ENCODE peak calls at places on chromosomes 2 and 18, in five cellular contexts. One of them, this sample, is unnamed.

GRCh38 chr2:134839649-134840048 is 1.2 kb downstream of the ACMSD start:
- DNase-seq in A549: no peak
- DNase-seq in Panc1: no peak
- DNase-seq in GM23338: no peak
- DNase-seq in HCT116: no peak
- DNase-seq in this sample: no peak

GRCh38 chr2:10465915-10466314 is 17.8 kb upstream of the ODC1 start:
- DNase-seq in A549: no peak
- DNase-seq in Panc1: no peak
- DNase-seq in GM23338: no peak
- DNase-seq in HCT116: no peak
- DNase-seq in this sample: no peak

GRCh38 chr2:62939735-62940491 is 110.7 kb upstream of the OTX1 start:
- DNase-seq in A549: no peak
- DNase-seq in Panc1: no peak
- DNase-seq in GM23338: no peak
- DNase-seq in HCT116: no peak
- DNase-seq in this sample: no peak

GRCh38 chr2:215637658-215638057 is 201.8 kb upstream of the FN1 start:
- DNase-seq in A549: no peak
- DNase-seq in Panc1: no peak
- DNase-seq in GM23338: no peak
- DNase-seq in HCT116: no peak
- DNase-seq in this sample: no peak

GRCh38 chr2:129934044-129934822 is 45.2 kb upstream of the RAB6C start:
- DNase-seq in A549: no peak
- DNase-seq in Panc1: no peak
- DNase-seq in GM23338: peak; percentile 53
- DNase-seq in HCT116: no peak
- DNase-seq in this sample: no peak

GRCh38 chr2:64165696-64166095 is 21.5 kb upstream of the PELI1 start:
- DNase-seq in A549: no peak
- DNase-seq in Panc1: no peak
- DNase-seq in GM23338: no peak
- DNase-seq in HCT116: no peak
- DNase-seq in this sample: no peak

GRCh38 chr2:172039011-172039704 is 39.4 kb downstream of the METAP1D start:
- DNase-seq in A549: no peak
- DNase-seq in Panc1: no peak
- DNase-seq in GM23338: no peak
- DNase-seq in HCT116: no peak
- DNase-seq in this sample: no peak

GRCh38 chr2:38540580-38541290 is 62.0 kb downstream of the HNRNPLL start:
- DNase-seq in A549: no peak
- DNase-seq in Panc1: no peak
- DNase-seq in GM23338: no peak
- DNase-seq in HCT116: no peak
- DNase-seq in this sample: no peak

GRCh38 chr18:58097127-58097906 is 53.3 kb downstream of the NEDD4L start:
- DNase-seq in A549: no peak
- DNase-seq in Panc1: no peak
- DNase-seq in GM23338: no peak
- DNase-seq in HCT116: no peak
- DNase-seq in this sample: no peak

GRCh38 chr2:181972431-181973190 is 13.0 kb upstream of the PPP1R1C start:
- DNase-seq in A549: no peak
- DNase-seq in Panc1: no peak
- DNase-seq in GM23338: no peak
- DNase-seq in HCT116: no peak
- DNase-seq in this sample: no peak

GRCh38 chr2:181984060-181984459 is 1.6 kb upstream of the PPP1R1C start:
- DNase-seq in A549: no peak
- DNase-seq in Panc1: no peak
- DNase-seq in GM23338: no peak
- DNase-seq in HCT116: no peak
- DNase-seq in this sample: no peak

GRCh38 chr2:181977661-181978350 is 7.8 kb upstream of the PPP1R1C start:
- DNase-seq in A549: peak; percentile 10
- DNase-seq in Panc1: no peak
- DNase-seq in GM23338: no peak
- DNase-seq in HCT116: no peak
- DNase-seq in this sample: no peak

GRCh38 chr2:181973379-181973778 is 12.3 kb upstream of the PPP1R1C start:
- DNase-seq in A549: no peak
- DNase-seq in Panc1: no peak
- DNase-seq in GM23338: no peak
- DNase-seq in HCT116: no peak
- DNase-seq in this sample: no peak

DNA sequence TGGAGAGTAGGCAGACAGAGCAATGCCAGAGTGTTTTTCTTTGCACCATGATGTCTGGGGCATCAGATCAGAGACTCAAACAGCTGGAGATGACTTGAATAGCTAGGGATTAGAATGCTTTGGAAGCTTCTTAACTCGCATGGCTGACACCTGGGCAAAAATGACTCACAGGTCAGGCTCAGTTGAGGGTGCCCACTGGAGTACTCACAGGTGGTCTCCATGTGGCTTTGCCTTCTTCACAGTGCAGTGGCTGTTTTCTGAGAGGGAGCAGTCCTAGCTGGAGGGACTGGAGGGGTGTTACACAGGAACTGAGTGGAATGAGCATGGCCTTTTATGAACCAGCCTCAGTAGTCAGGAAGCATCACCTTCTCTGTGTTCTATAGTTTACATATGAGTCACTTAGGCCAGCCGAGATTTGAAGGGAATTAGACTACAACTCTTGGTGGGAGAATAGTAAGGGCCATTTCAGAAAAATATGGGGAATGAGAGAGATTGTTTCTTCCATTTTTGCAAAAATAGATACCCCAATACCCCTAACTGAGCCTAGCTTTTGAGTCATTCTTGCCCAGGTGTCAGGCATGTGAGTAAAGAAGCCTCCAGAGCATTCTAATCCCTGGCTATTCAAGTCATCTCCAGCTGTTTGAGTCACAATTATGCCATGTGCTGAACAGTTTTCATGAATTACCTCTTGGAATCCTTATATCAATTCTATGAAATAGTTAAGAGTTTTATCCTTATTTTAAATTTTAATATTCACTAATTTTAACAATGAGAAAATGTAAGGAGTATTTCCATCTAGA is 7.1 kb upstream of the PPP1R1C start:
- DNase-seq in A549: no peak
- DNase-seq in Panc1: no peak
- DNase-seq in GM23338: no peak
- DNase-seq in HCT116: no peak
- DNase-seq in this sample: no peak
- TF ChIP-seq REST in A549: no peak
- TF ChIP-seq REST in Panc1: no peak
- TF ChIP-seq REST in GM23338: no peak
- TF ChIP-seq REST in HCT116: no peak
- TF ChIP-seq REST in this sample: no peak

DNA sequence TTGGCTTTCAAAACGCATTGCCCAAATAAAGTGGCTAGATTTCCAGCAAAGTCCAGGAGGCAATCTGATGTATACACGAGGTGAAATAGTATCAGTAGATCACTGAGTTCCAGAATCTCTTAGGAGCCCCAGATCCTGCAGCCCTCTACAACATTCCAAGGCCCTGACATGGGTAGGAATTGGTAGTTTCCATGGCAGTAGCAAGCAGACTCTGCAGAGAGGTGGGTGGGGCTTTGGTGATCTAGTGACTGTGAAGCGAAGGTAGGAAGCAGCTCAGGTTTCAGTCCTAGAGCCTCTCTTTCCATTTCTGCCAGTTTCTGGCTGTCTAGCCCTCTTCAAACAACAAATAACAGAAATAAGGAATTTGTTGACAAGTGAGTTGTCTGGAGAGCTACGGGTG is 13.8 kb upstream of the SGPP2 start:
- DNase-seq in A549: no peak
- DNase-seq in Panc1: no peak
- DNase-seq in GM23338: peak; percentile 84
- DNase-seq in HCT116: no peak
- DNase-seq in this sample: no peak
- TF ChIP-seq REST in A549: no peak
- TF ChIP-seq REST in Panc1: no peak
- TF ChIP-seq REST in GM23338: no peak
- TF ChIP-seq REST in HCT116: no peak
- TF ChIP-seq REST in this sample: no peak

GRCh38 chr2:26631401-26631800 is 9.8 kb downstream of the CIB4 start:
- DNase-seq in A549: no peak
- DNase-seq in Panc1: no peak
- DNase-seq in GM23338: no peak
- DNase-seq in HCT116: no peak
- DNase-seq in this sample: no peak
- TF ChIP-seq REST in A549: no peak
- TF ChIP-seq REST in Panc1: no peak
- TF ChIP-seq REST in GM23338: no peak
- TF ChIP-seq REST in HCT116: no peak
- TF ChIP-seq REST in this sample: no peak

GRCh38 chr18:957829-958228 is 53.2 kb downstream of the ADCYAP1 start:
- DNase-seq in A549: no peak
- DNase-seq in Panc1: no peak
- DNase-seq in GM23338: no peak
- DNase-seq in HCT116: no peak
- DNase-seq in this sample: no peak

GRCh38 chr18:963276-963675 is 58.6 kb downstream of the ADCYAP1 start:
- DNase-seq in A549: no peak
- DNase-seq in Panc1: no peak
- DNase-seq in GM23338: no peak
- DNase-seq in HCT116: no peak
- DNase-seq in this sample: no peak

GRCh38 chr18:966095-967036 is 61.7 kb downstream of the ADCYAP1 start:
- DNase-seq in A549: no peak
- DNase-seq in Panc1: no peak
- DNase-seq in GM23338: no peak
- DNase-seq in HCT116: no peak
- DNase-seq in this sample: no peak

GRCh38 chr18:959854-960253 is 55.2 kb downstream of the ADCYAP1 start:
- DNase-seq in A549: no peak
- DNase-seq in Panc1: no peak
- DNase-seq in GM23338: no peak
- DNase-seq in HCT116: no peak
- DNase-seq in this sample: no peak

DNA sequence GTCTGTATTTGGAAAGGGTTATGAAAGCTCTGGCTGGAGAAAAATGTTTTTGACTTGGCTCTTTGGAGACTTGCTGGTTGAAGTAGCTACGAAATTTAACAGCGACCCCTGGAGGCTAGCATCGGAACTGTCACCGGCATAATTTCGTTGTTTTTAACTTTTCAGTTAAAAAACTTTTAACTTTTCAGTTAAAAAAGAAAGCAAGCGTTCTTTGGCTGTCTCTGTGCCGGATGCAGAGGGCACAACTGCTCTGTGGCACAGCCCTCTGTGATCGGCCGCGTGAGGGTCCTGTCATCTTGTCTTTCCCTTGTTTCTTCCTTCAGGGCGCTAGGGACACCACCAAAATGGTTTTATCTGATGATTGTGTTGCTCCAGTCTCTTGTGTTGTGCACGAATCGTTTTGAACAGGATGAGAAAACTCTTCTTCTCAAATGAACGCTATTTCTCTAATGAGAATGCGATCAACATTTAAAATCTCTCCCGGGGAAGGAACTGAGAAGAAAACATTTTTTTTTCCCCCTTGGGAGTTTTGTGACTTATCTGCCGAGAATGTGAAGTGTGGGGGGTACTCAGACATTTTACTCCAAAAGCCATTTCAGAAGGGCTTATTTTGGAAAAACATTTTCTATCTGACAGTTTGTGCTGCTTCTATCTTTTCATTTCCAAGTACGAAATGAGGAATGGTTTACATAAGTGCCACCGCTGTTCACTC is 57.1 kb downstream of the ADCYAP1 start:
- DNase-seq in A549: no peak
- DNase-seq in Panc1: peak; percentile 15
- DNase-seq in GM23338: peak; percentile 75
- DNase-seq in HCT116: peak; percentile 32
- DNase-seq in this sample: peak; percentile 11
- TF ChIP-seq REST in A549: no peak
- TF ChIP-seq REST in Panc1: no peak
- TF ChIP-seq REST in GM23338: no peak
- TF ChIP-seq REST in HCT116: no peak
- TF ChIP-seq REST in this sample: no peak

DNA sequence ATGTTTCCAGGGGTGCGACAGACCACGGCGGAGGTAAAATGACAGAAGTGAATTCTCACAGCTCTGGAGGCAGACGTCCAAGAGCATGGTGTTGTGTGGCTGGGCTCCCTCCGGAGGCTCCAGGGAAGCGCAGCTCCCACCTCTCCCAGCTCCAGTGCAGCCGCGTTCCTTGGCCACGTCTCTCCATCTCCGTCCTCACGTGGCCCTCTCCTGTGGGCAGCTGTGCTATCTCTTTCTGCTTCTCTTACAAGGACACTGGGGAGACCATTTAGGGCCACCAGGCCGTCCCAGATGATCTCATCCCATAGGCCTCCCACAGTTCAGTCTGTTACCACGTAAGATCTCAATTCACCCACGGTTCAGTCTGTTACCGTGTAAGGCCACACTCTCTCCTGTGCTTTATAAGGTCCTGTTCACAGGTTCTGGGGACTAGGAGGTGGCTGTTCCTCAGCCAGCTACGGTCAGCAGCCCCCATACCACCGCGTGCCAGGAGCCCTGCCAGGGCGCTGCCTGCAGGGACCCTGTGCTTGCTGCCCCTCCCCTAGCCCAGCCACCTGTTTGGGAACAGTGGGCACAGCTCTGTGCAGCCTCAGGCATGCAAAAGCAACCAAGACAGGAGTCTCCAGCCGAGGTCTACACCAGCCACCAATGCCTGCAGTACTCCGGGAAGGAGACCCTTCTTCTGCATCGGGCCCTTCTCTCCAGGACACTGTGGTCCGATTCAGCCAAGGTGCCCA is 2.9 kb upstream of the MAB21L4 start:
- DNase-seq in A549: no peak
- DNase-seq in Panc1: no peak
- DNase-seq in GM23338: no peak
- DNase-seq in HCT116: no peak
- DNase-seq in this sample: no peak
- TF ChIP-seq REST in A549: no peak
- TF ChIP-seq REST in Panc1: no peak
- TF ChIP-seq REST in GM23338: no peak
- TF ChIP-seq REST in HCT116: no peak
- TF ChIP-seq REST in this sample: no peak